ENCODE peak calls at places on chromosomes 3 and 15, in eight cellular contexts. U, L, Y, E, W, Z, A and N are unnamed samples.

GRCh38 chr3:140092883-140093536 is 158.0 kb downstream of the CLSTN2 start:
- DNase-seq in U (no peak), L (no peak), Y (no peak), E (no peak), W (no peak), Z (no peak), A (no peak), N (no peak)

GRCh38 chr3:42369832-42370231 is 40.6 kb downstream of the LYZL4 start:
- DNase-seq in U (no peak), L (no peak), Y (no peak), E (no peak), W (no peak), Z (no peak), A (no peak), N (no peak)

GRCh38 chr3:126551066-126551838 is 7.5 kb downstream of the C3orf22 start:
- DNase-seq in U (no peak), L (no peak), Y (no peak), E (no peak), W (no peak), Z (no peak), A (no peak), N (peak; percentile 9)

GRCh38 chr3:119613872-119614271 is 16.2 kb downstream of the PLA1A start:
- DNase-seq in U (no peak), L (no peak), Y (no peak), E (no peak), W (no peak), Z (no peak), A (no peak), N (no peak)

GRCh38 chr3:197365621-197366020 is 67.2 kb upstream of the DLG1 start:
- DNase-seq in U (no peak), L (no peak), Y (no peak), E (no peak), W (no peak), Z (no peak), A (no peak), N (no peak)

GRCh38 chr3:121630355-121630754 is 30.3 kb downstream of the HCLS1 start:
- DNase-seq in U (no peak), L (no peak), Y (no peak), E (no peak), W (no peak), Z (no peak), A (no peak), N (no peak)

GRCh38 chr3:185069583-185070030 is 83.3 kb downstream of the C3orf70 start:
- DNase-seq in U (peak; percentile 55), L (no peak), Y (no peak), E (no peak), W (no peak), Z (no peak), A (no peak), N (no peak)

GRCh38 chr3:72193768-72194463 is 409.0 kb upstream of the PROK2 start:
- DNase-seq in U (no peak), L (no peak), Y (no peak), E (no peak), W (no peak), Z (no peak), A (no peak), N (no peak)

GRCh38 chr3:150135321-150135721 is 164.6 kb upstream of the PFN2 start:
- DNase-seq in U (no peak), L (no peak), Y (no peak), E (no peak), W (no peak), Z (no peak), A (peak; percentile 15), N (no peak)

GRCh38 chr15:92361321-92362090 is 32.2 kb upstream of the ST8SIA2 start:
- DNase-seq in U (no peak), L (no peak), Y (no peak), E (no peak), W (no peak), Z (no peak), A (no peak), N (no peak)

GRCh38 chr15:92365079-92365478 is 28.6 kb upstream of the ST8SIA2 start:
- DNase-seq in U (no peak), L (peak; percentile 55), Y (no peak), E (no peak), W (no peak), Z (no peak), A (no peak), N (no peak)

DNA sequence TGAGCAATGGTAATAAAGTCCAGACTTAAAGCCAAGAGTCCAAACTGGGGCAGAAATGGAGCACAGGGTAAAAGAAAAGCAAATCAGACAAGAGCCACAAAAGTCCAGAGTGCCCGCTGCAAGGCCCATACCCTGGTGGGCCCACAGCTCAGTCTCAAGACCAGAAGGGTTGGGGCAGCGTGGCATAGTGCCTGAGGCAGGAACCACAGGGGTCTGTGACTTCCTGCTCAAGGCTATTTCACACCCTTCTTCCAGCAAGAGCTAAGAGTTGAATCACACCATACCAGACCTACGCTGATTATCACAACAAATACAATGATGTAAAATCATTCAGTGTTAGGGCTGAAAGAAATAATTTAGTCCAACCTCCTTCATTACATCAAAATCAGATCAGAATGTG is 27.9 kb upstream of the ST8SIA2 start:
- DNase-seq in U (no peak), L (peak; percentile 8), Y (no peak), E (no peak), W (no peak), Z (no peak), A (no peak), N (no peak)
- H3K27ac ChIP-seq in U (no peak overlapping the region), L (no peak overlapping the region), Y (no peak overlapping the region), E (no peak overlapping the region), W (no peak overlapping the region), Z (no peak overlapping the region), A (no peak overlapping the region), N (no peak overlapping the region)

GRCh38 chr3:46162975-46163550 is 45.0 kb downstream of the CCR1 start:
- DNase-seq in U (no peak), L (no peak), Y (no peak), E (no peak), W (no peak), Z (no peak), A (no peak), N (no peak)
- H3K27ac ChIP-seq in U (no peak overlapping the region), L (no peak overlapping the region), Y (no peak overlapping the region), E (no peak overlapping the region), W (no peak overlapping the region), Z (no peak overlapping the region), A (no peak overlapping the region), N (no peak overlapping the region)

DNA sequence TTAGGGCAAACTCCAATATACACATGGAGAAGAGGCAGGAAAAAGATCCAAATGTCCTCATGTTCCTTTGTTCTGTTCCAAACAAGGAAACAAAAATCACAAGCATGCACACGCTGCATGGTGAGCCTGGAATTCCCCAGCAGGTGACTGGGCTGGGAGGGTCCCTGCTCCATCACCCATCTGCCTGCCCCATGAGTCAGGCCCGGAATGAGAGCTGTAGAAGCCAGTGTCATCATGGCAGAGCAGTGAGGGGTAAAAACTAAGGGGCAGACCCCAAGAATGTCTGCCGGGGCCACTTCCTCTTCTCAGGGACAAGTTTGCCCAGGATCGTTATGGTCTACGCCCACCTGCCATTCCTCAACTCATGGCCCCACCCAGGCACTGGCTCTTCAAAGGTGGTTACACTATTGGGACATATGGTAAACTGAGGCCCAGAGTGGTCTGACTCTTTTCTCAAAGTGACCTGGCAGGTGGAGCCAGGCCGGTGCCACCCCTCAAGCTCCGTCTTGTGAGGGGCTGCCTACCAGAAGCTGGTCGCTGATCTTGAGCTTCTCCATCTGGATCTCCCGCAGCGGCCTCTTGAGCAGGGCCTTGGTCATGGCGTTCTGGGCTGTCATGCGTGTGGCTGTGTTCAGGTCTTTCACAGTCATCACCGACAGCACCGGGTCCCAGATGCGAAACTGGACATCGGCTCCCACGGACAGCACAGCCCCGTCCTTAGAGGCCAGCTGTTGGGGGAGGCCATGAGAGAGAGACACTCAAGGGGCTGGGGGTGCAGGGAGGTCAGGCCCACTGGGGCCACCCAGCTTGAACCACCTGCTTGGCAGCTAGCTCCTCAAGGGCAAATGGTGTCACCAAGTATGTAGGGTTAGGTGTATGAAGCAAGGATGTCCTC is 3.8 kb downstream of the STOML1 start:
- DNase-seq in U (no peak), L (peak; percentile 53), Y (no peak), E (no peak), W (no peak), Z (no peak), A (peak; percentile 71), N (no peak)
- H3K27ac ChIP-seq in U (no peak overlapping the region), L (peak overlapping the region; percentile 72), Y (peak overlapping the region; percentile 75), E (no peak overlapping the region), W (no peak overlapping the region), Z (peak overlapping the region; percentile 99), A (no peak overlapping the region), N (no peak overlapping the region)

DNA sequence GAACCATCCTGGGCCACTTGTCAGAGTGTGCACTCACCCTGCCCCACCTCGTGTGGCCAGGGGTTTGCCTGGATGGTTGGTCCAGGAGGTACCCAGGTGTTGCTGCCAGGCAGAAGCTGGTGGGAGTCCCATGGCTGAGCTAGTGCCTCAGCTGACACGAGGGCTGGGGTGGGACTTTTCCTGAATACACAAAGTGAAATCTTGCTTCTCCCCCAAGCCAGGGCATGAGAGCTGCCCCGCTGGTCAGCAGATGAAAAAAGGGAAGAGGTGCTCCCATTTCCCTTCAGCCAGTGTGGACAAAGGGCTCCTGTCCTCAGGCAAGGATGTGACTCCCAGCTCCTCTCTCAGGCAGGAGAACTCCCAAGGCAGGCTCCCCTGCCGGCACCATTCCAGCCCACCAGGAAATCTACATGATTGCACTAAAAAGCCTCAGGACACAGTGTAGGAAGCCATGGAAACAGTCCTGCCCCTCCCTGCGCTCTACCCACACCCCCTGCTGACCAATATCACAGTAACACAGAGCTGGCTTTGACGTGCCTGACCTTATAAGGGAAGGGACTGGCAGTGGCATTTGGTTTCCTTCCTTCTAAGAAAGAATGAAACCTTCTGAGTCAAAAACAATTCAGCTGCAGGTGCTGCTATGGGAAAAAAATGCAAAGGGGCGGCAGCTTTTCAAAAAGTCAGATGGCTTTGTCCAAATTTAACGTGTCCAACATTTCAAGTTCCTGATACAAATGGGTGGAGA is 33.9 kb downstream of the MYO5C start:
- DNase-seq in U (peak; percentile 85), L (peak; percentile 90), Y (no peak), E (peak; percentile 45), W (peak; percentile 77), Z (peak; percentile 79), A (peak; percentile 77), N (peak; percentile 12)
- H3K27ac ChIP-seq in U (no peak overlapping the region), L (peak overlapping the region; percentile 37), Y (peak overlapping the region; percentile 73), E (no peak overlapping the region), W (no peak overlapping the region), Z (peak overlapping the region; percentile 69), A (peak overlapping the region; percentile 14), N (peak overlapping the region; percentile 3)

DNA sequence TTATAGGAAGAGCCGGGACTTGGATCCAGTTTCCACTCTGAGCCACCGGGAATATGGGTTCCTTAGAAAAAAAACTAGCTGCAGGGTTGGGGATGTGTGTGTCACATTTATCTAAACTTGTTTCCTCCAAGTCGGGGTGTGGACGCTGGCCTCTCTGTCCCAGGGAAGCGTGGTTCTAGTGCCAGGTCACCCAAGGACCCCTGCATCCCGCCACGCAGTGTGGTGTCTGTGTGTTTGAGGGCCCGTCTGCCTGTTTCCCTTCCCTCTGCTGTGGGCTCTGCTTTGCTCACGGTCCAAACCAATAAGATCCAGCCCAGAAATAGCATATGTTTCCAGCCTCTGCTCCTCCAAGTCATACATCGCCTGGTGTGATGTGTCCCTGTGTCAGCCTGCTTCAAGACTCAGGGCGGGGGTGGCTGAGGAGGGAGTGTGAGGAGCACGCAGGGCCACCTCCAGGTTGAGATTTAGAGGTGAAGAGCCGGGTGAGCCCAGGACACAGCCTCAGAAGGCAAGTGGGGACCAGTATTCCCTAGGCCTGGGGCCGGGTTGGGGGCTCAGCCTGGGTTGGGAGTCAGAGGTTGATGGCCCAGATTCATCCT is 21.9 kb upstream of the RPL29 start:
- DNase-seq in U (no peak), L (no peak), Y (no peak), E (no peak), W (no peak), Z (no peak), A (no peak), N (no peak)
- H3K27ac ChIP-seq in U (no peak overlapping the region), L (no peak overlapping the region), Y (no peak overlapping the region), E (no peak overlapping the region), W (no peak overlapping the region), Z (peak overlapping the region; percentile 93), A (no peak overlapping the region), N (no peak overlapping the region)